ENCODE peak calls at places on chromosomes 3 and 15, in nine cellular contexts. I, A, X, B, R, H, Z, W and G are unnamed samples. For H3K27me3, the result is how much of the 10 kb centered on the place peaks cover.

GRCh38 chr3:35784162-35784561 is 144.8 kb downstream of the ARPP21 start:
- DNase-seq in I (no peak), A (no peak), X (no peak), B (no peak), R (no peak), H (no peak), Z (no peak), W (no peak), G (no peak)

GRCh38 chr3:58198804-58199203 is 12.0 kb downstream of the DNASE1L3 start:
- DNase-seq in I (no peak), A (no peak), X (no peak), B (no peak), R (no peak), H (no peak), Z (no peak), W (no peak), G (no peak)

GRCh38 chr3:148433665-148434064 is 264.0 kb upstream of the AGTR1 start:
- DNase-seq in I (no peak), A (no peak), X (no peak), B (no peak), R (no peak), H (no peak), Z (no peak), W (no peak), G (no peak)

GRCh38 chr3:9020396-9020795 is 57.1 kb upstream of the RAD18 start:
- DNase-seq in I (no peak), A (peak), X (no peak), B (no peak), R (no peak), H (no peak), Z (no peak), W (no peak), G (no peak)

GRCh38 chr3:183502237-183502636 is 53.3 kb downstream of the KLHL6 start:
- DNase-seq in I (no peak), A (no peak), X (no peak), B (no peak), R (no peak), H (no peak), Z (no peak), W (no peak), G (no peak)

GRCh38 chr15:22786868-22787698 is 639 bp downstream of the NIPA1 start:
- DNase-seq in I (no peak), A (no peak), X (peak), B (peak), R (peak), H (peak), Z (no peak), W (peak), G (no peak)

GRCh38 chr15:93265046-93265658 is 176.1 kb upstream of the RGMA start:
- DNase-seq in I (no peak), A (peak), X (no peak), B (no peak), R (no peak), H (no peak), Z (no peak), W (no peak), G (no peak)

GRCh38 chr15:33506781-33507180 is 196.0 kb downstream of the RYR3 start:
- DNase-seq in I (no peak), A (no peak), X (no peak), B (no peak), R (no peak), H (peak), Z (peak), W (no peak), G (no peak)

GRCh38 chr3:154081305-154081704 is 39.9 kb upstream of the ARHGEF26 start:
- DNase-seq in I (no peak), A (no peak), X (no peak), B (no peak), R (no peak), H (no peak), Z (no peak), W (no peak), G (no peak)

GRCh38 chr3:190076601-190077444 is 43.9 kb downstream of the P3H2 start:
- DNase-seq in I (no peak), A (peak), X (peak), B (no peak), R (no peak), H (no peak), Z (peak), W (no peak), G (peak)

GRCh38 chr15:58146734-58147133 is 8.6 kb downstream of the AQP9 start:
- DNase-seq in I (no peak), A (no peak), X (peak), B (no peak), R (no peak), H (no peak), Z (no peak), W (no peak), G (peak)

GRCh38 chr3:12955651-12956315 is 114.4 kb upstream of the RPL32 start:
- DNase-seq in I (no peak), A (no peak), X (no peak), B (no peak), R (no peak), H (no peak), Z (no peak), W (no peak), G (no peak)

GRCh38 chr3:59093521-59093920 is 43.7 kb upstream of the CFAP20DC start:
- DNase-seq in I (no peak), A (no peak), X (no peak), B (no peak), R (no peak), H (no peak), Z (no peak), W (no peak), G (no peak)

GRCh38 chr3:191328383-191328962 is 721 bp upstream of the CCDC50 start:
- DNase-seq in I (no peak), A (peak), X (no peak), B (no peak), R (no peak), H (no peak), Z (no peak), W (no peak), G (no peak)

GRCh38 chr3:58153371-58153770 is 57.4 kb downstream of the DNASE1L3 start:
- DNase-seq in I (no peak), A (no peak), X (no peak), B (no peak), R (no peak), H (no peak), Z (no peak), W (no peak), G (no peak)

GRCh38 chr15:101637549-101638318 is 14.4 kb downstream of the TM2D3 start:
- DNase-seq in I (no peak), A (peak), X (peak), B (no peak), R (no peak), H (no peak), Z (peak), W (no peak), G (no peak)

GRCh38 chr15:25058080-25058785 is 103.4 kb downstream of the SNRPN start:
- DNase-seq in I (no peak), A (no peak), X (no peak), B (no peak), R (no peak), H (no peak), Z (no peak), W (peak), G (no peak)

GRCh38 chr3:38722760-38723568 is 73.5 kb upstream of the SCN5A start:
- DNase-seq in I (no peak), A (peak), X (no peak), B (no peak), R (no peak), H (no peak), Z (peak), W (no peak), G (no peak)

GRCh38 chr3:43893721-43894120 is 203.0 kb downstream of the ABHD5 start:
- DNase-seq in I (no peak), A (peak), X (no peak), B (no peak), R (no peak), H (no peak), Z (no peak), W (no peak), G (no peak)

GRCh38 chr3:58441514-58442450 is 8.2 kb upstream of the PDHB start:
- DNase-seq in I (no peak), A (no peak), X (no peak), B (no peak), R (no peak), H (peak), Z (no peak), W (no peak), G (no peak)

GRCh38 chr3:193981534-193981933 is 154.4 kb upstream of the HES1 start:
- DNase-seq in I (no peak), A (no peak), X (no peak), B (no peak), R (no peak), H (no peak), Z (no peak), W (no peak), G (no peak)

GRCh38 chr3:193982258-193982659 is 153.7 kb upstream of the HES1 start:
- DNase-seq in I (no peak), A (peak), X (peak), B (no peak), R (no peak), H (no peak), Z (no peak), W (no peak), G (no peak)

GRCh38 chr3:193980905-193981304 is 155.0 kb upstream of the HES1 start:
- DNase-seq in I (no peak), A (no peak), X (no peak), B (no peak), R (no peak), H (no peak), Z (no peak), W (no peak), G (no peak)

GRCh38 chr3:193978446-193978845 is 157.5 kb upstream of the HES1 start:
- DNase-seq in I (no peak), A (peak), X (peak), B (no peak), R (no peak), H (no peak), Z (no peak), W (no peak), G (no peak)

DNA sequence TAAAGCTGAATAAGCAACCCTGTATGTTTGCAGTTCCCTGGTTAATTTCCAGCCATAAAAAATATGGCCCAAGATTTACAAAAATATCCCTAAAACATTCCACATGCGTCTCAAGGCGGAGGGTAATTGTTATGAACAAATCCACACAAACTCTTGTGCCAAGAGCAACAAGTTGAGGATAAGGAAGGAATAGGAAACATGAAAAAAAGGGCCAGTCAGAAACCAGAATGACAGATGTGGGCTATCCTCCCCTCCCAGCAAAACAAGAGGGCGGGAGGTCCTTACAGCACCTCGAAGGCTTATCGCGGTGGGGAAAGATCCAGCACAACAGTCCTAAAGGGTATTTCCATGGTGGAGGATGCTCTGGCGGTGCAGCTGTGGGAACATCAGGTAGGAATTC is 155.6 kb upstream of the HES1 start:
- DNase-seq in I (no peak), A (peak), X (no peak), B (no peak), R (no peak), H (no peak), Z (no peak), W (no peak), G (no peak)
- H3K27me3 ChIP-seq in I (under half), A (half or more), X (under half), B (under half), R (under half), H (under half), Z (half or more), W (under half), G (under half)

DNA sequence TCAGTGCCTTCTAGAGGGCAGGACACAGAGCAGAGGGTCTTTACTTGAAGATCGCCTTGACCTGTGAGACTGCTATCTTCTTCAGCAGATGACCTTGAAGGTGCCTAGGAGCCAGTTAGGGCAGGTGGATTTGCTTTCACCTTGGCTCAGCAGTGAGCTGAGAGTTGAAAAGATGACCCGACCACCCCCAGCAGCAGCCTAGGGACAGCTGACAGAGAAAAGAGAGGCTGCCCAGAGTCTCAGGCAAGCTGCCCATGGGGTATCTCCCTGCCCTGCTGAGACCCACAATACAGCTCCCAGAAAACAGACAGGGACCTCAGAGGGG is 453 bp upstream of the LTF start:
- DNase-seq in I (no peak), A (no peak), X (no peak), B (no peak), R (no peak), H (no peak), Z (no peak), W (no peak), G (no peak)
- H3K27me3 ChIP-seq in I (under half), A (under half), X (under half), B (under half), R (under half), H (under half), Z (half or more), W (under half), G (under half)

GRCh38 chr15:73723146-73723545 is 30.0 kb downstream of the INSYN1 start:
- DNase-seq in I (no peak), A (no peak), X (no peak), B (no peak), R (no peak), H (no peak), Z (no peak), W (no peak), G (no peak)
- H3K27me3 ChIP-seq in I (under half), A (under half), X (under half), B (under half), R (under half), H (under half), Z (under half), W (under half), G (under half)

GRCh38 chr3:123373535-123373987 is 75.3 kb downstream of the ADCY5 start:
- DNase-seq in I (no peak), A (no peak), X (no peak), B (no peak), R (no peak), H (no peak), Z (no peak), W (no peak), G (no peak)
- H3K27me3 ChIP-seq in I (under half), A (under half), X (under half), B (under half), R (under half), H (under half), Z (half or more), W (under half), G (under half)

DNA sequence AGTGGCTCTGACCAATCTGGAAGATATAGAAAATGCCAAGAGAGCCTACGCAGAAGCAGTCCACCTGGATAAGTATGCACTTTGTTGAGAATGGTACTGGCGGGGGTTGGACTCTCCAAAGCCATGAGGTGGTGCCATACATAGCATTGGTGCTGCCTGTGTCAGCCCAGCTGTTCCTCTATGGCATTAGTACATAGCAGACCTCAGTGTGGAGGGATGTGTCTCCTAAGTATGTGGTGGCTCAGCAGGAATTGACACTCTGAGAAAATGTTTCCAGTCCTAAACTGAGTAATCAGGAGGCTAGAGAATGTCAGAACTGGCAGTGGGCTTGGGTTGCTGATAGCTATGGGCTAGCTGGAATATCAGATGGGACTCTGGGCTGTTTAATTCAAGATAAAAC is 48.4 kb downstream of the ADPGK start:
- DNase-seq in I (no peak), A (no peak), X (no peak), B (no peak), R (no peak), H (no peak), Z (no peak), W (no peak), G (no peak)
- H3K27me3 ChIP-seq in I (under half), A (under half), X (under half), B (under half), R (under half), H (under half), Z (under half), W (under half), G (under half)

DNA sequence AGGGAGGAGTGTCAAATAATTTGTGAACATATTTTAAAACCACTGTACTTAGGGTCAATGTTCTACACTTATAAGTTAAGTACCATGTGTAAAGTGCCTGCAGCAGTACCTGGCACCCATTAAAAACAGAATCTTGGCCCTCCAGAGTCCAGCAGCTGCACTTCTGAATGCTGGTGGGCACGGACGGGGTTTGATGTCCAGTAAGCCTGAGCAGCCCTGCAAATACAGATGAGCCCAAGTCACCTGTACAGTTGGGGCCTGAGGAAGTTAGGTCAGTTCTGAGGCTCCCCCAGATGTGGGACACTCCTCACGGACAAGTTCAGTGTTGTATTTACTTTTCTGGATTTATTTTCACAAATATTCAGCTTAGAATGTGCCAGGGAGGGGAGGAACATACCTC is 150.0 kb upstream of the CTDSPL start:
- DNase-seq in I (no peak), A (no peak), X (no peak), B (no peak), R (no peak), H (no peak), Z (no peak), W (peak), G (no peak)
- H3K27me3 ChIP-seq in I (under half), A (under half), X (under half), B (under half), R (under half), H (under half), Z (under half), W (under half), G (under half)

GRCh38 chr15:71804226-71804625 is 6.1 kb upstream of the NR2E3 start:
- DNase-seq in I (no peak), A (no peak), X (no peak), B (peak), R (no peak), H (no peak), Z (no peak), W (no peak), G (no peak)

GRCh38 chr15:71804695-71805470 is 5.5 kb upstream of the NR2E3 start:
- DNase-seq in I (no peak), A (no peak), X (no peak), B (peak), R (no peak), H (no peak), Z (no peak), W (no peak), G (no peak)

GRCh38 chr15:71801935-71802655 is 8.3 kb upstream of the NR2E3 start:
- DNase-seq in I (no peak), A (no peak), X (no peak), B (no peak), R (no peak), H (no peak), Z (no peak), W (no peak), G (no peak)

GRCh38 chr15:71800835-71801745 is 9.3 kb upstream of the NR2E3 start:
- DNase-seq in I (peak), A (peak), X (peak), B (peak), R (no peak), H (peak), Z (peak), W (no peak), G (no peak)

GRCh38 chr15:71802770-71803169 is 7.6 kb upstream of the NR2E3 start:
- DNase-seq in I (no peak), A (no peak), X (no peak), B (no peak), R (no peak), H (peak), Z (no peak), W (peak), G (no peak)
- H3K27me3 ChIP-seq in I (under half), A (under half), X (under half), B (under half), R (under half), H (under half), Z (under half), W (under half), G (under half)

DNA sequence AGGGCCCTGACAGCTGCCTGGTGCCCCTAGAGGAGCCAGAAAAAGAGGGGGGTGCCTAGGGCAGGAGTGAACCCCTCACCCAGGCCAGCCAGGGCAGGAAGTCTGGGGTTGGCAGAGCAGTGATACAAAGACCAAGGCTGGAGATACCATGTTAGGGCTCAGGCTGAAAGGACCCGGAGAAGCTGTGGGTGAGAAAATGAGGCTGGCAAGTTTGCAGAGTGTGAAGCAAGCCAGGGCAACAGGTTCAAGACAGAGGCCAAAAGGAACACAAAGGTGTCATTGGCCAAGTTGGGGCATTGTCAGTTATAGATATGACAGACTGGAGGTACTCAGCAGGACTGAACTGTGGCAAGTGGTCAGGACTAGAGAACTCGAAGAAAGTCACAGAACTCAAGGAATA is 40.6 kb upstream of the IREB2 start:
- DNase-seq in I (no peak), A (no peak), X (no peak), B (no peak), R (no peak), H (no peak), Z (no peak), W (no peak), G (no peak)
- H3K27me3 ChIP-seq in I (under half), A (under half), X (under half), B (under half), R (under half), H (under half), Z (under half), W (under half), G (under half)

DNA sequence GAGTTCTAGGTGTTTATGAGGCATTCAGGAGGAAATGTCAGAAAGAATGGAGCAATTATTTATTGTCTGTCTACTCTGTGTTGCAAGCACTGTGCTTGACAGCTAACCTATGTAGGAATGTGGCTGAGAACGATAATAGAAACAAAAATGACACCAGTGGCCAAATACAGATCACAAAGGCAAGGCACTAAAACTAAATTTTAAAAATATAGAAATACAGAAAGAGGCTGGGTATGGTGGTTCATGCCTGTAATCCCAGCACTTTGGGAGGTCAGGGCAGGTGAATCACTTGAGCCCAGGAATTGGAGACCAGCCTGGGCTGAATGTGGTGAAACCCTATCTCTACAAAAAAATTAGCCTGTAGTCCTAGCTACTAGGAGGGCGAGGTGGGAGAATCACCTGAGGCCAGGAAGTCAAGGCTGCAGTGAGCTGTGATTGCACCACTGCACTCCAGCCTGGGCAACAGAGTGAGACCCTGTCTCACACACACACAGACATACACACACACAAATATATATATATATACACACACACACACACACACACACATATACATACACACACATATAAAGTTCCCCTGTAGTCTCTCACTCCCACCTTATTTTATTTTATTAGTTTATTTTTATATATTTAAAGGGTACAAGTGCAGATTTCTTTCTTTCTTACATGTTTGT is 6.0 kb downstream of the PRKCI start:
- DNase-seq in I (no peak), A (peak), X (peak), B (no peak), R (no peak), H (no peak), Z (peak), W (no peak), G (no peak)
- H3K27me3 ChIP-seq in I (under half), A (under half), X (under half), B (under half), R (under half), H (under half), Z (under half), W (under half), G (under half)

GRCh38 chr15:90483640-90484039 is 46.1 kb upstream of the CRTC3 start:
- DNase-seq in I (no peak), A (no peak), X (no peak), B (no peak), R (no peak), H (no peak), Z (no peak), W (no peak), G (no peak)
- H3K27me3 ChIP-seq in I (under half), A (under half), X (under half), B (under half), R (under half), H (under half), Z (under half), W (under half), G (under half)